ENCODE peak calls at places on chromosomes 6 and 20, in eight cellular contexts. N is fibroblast of mammary gland; G is body of pancreas; F is progenitor cell of endocrine pancreas; P is natural killer cell; H is GM13977; Y is CD4-positive, alpha-beta T cell; T is tibial artery. Q is an unnamed sample.
A peak's percentile ranks its signal among the peaks of the same experiment; 100 is the strongest.

GRCh38 chr20:21166801-21167200 is 40.9 kb downstream of the KIZ start:
- DNase-seq in N (no peak), G (no peak), F (no peak), P (no peak), H (no peak), Y (no peak), T (no peak), Q (no peak)

GRCh38 chr6:147528511-147529145 is 20.1 kb downstream of the SAMD5 start:
- DNase-seq in N (no peak), G (no peak), F (no peak), P (no peak), H (no peak), Y (no peak), T (no peak), Q (no peak)

GRCh38 chr6:43708857-43709653 is 21.5 kb upstream of the MRPS18A start:
- DNase-seq in N (peak; percentile 96), G (peak; percentile 33), F (no peak), P (no peak), H (no peak), Y (no peak), T (no peak), Q (peak; percentile 95)

GRCh38 chr20:1369970-1370369 is 22.9 kb downstream of the FKBP1A start:
- DNase-seq in N (no peak), G (no peak), F (no peak), P (no peak), H (no peak), Y (no peak), T (no peak), Q (no peak)

GRCh38 chr20:5504061-5504739 is 187.4 kb upstream of the PROKR2 start:
- DNase-seq in N (peak; percentile 70), G (peak; percentile 61), F (no peak), P (no peak), H (peak; percentile 80), Y (no peak), T (peak; percentile 73), Q (peak; percentile 60)

GRCh38 chr6:40917603-40918002 is 121.4 kb downstream of the UNC5CL start:
- DNase-seq in N (no peak), G (no peak), F (no peak), P (no peak), H (no peak), Y (no peak), T (no peak), Q (no peak)

GRCh38 chr6:112343375-112343774 is 3.8 kb upstream of the RFPL4B start:
- DNase-seq in N (no peak), G (no peak), F (no peak), P (no peak), H (no peak), Y (no peak), T (no peak), Q (no peak)

GRCh38 chr6:105178636-105179035 is 1.2 kb downstream of the POPDC3 start:
- DNase-seq in N (no peak), G (no peak), F (no peak), P (no peak), H (no peak), Y (no peak), T (no peak), Q (no peak)

GRCh38 chr20:20721489-20721888 is 9.0 kb upstream of the RALGAPA2 start:
- DNase-seq in N (no peak), G (no peak), F (no peak), P (no peak), H (no peak), Y (no peak), T (no peak), Q (no peak)

GRCh38 chr20:25750220-25750764 is 53.6 kb upstream of the ZNF337 start:
- DNase-seq in N (no peak), G (no peak), F (no peak), P (no peak), H (no peak), Y (no peak), T (no peak), Q (no peak)

GRCh38 chr20:61251529-61252393 is at the start of gene CDH4:
- DNase-seq in N (no peak), G (no peak), F (peak; percentile 33), P (no peak), H (no peak), Y (no peak), T (no peak), Q (peak; percentile 13)

GRCh38 chr6:57256541-57256940 is 34.4 kb upstream of the RAB23 start:
- DNase-seq in N (no peak), G (no peak), F (no peak), P (no peak), H (no peak), Y (no peak), T (no peak), Q (no peak)

GRCh38 chr6:42237857-42238256 is 20.2 kb upstream of the MRPS10 start:
- DNase-seq in N (no peak), G (no peak), F (no peak), P (no peak), H (no peak), Y (no peak), T (no peak), Q (no peak)

GRCh38 chr20:58982406-58983114 is 1.5 kb downstream of the NELFCD start:
- DNase-seq in N (no peak), G (no peak), F (no peak), P (no peak), H (no peak), Y (no peak), T (no peak), Q (no peak)

GRCh38 chr20:62844182-62844581 is 17.4 kb downstream of the TCFL5 start:
- DNase-seq in N (no peak), G (no peak), F (no peak), P (no peak), H (no peak), Y (no peak), T (no peak), Q (no peak)

GRCh38 chr6:6659600-6660327 is 71.2 kb downstream of the LY86 start:
- DNase-seq in N (no peak), G (peak; percentile 54), F (no peak), P (no peak), H (peak; percentile 59), Y (no peak), T (no peak), Q (no peak)

GRCh38 chr6:18317850-18318249 is 53.5 kb upstream of the DEK start:
- DNase-seq in N (no peak), G (no peak), F (no peak), P (no peak), H (no peak), Y (no peak), T (no peak), Q (no peak)

GRCh38 chr6:15335385-15335784 is 89.5 kb downstream of the JARID2 start:
- DNase-seq in N (no peak), G (no peak), F (no peak), P (no peak), H (no peak), Y (no peak), T (no peak), Q (no peak)

GRCh38 chr6:162385980-162386379 is 341.6 kb downstream of the PRKN start:
- DNase-seq in N (peak; percentile 70), G (no peak), F (no peak), P (no peak), H (no peak), Y (no peak), T (no peak), Q (no peak)

GRCh38 chr20:64119681-64120341 is 12.4 kb upstream of the NPBWR2 start:
- DNase-seq in N (peak; percentile 3), G (no peak), F (no peak), P (peak; percentile 31), H (no peak), Y (no peak), T (peak; percentile 54), Q (no peak)

GRCh38 chr6:36364669-36365479 is 22.6 kb downstream of the ETV7 start:
- DNase-seq in N (no peak), G (peak; percentile 61), F (no peak), P (no peak), H (peak; percentile 83), Y (no peak), T (no peak), Q (no peak)

GRCh38 chr6:150347845-150348244 is 21.0 kb upstream of the IYD start:
- DNase-seq in N (no peak), G (no peak), F (no peak), P (no peak), H (no peak), Y (no peak), T (no peak), Q (no peak)

GRCh38 chr6:150354754-150355571 is 13.8 kb upstream of the IYD start:
- DNase-seq in N (peak; percentile 43), G (no peak), F (no peak), P (no peak), H (no peak), Y (no peak), T (no peak), Q (no peak)

GRCh38 chr6:150353445-150353844 is 15.4 kb upstream of the IYD start:
- DNase-seq in N (no peak), G (no peak), F (no peak), P (no peak), H (no peak), Y (no peak), T (no peak), Q (no peak)

GRCh38 chr6:150355932-150356331 is 12.9 kb upstream of the IYD start:
- DNase-seq in N (no peak), G (no peak), F (no peak), P (no peak), H (no peak), Y (no peak), T (no peak), Q (no peak)

GRCh38 chr6:150352321-150353296 is 16.2 kb upstream of the IYD start:
- DNase-seq in N (peak; percentile 74), G (no peak), F (no peak), P (no peak), H (no peak), Y (no peak), T (no peak), Q (peak; percentile 69)
- TF ChIP-seq CTCF in N (peak; percentile 22), G (no peak), F (no peak), P (no peak), H (no peak), Y (no peak), T (no peak), Q (peak; percentile 8)

GRCh38 chr6:145028144-145028818 is 707.0 kb downstream of the EPM2A start:
- DNase-seq in N (peak; percentile 56), G (peak; percentile 18), F (no peak), P (no peak), H (peak; percentile 36), Y (no peak), T (no peak), Q (peak; percentile 38)
- TF ChIP-seq CTCF in N (peak; percentile 62), G (peak; percentile 49), F (peak; percentile 38), P (peak; percentile 30), H (peak; percentile 62), Y (peak; percentile 35), T (peak; percentile 29), Q (peak; percentile 49)

GRCh38 chr6:166514196-166514595 is 72.3 kb downstream of the RAMACL start:
- DNase-seq in N (no peak), G (no peak), F (no peak), P (no peak), H (no peak), Y (no peak), T (peak; percentile 59), Q (no peak)
- TF ChIP-seq CTCF in N (peak; percentile 5), G (no peak), F (no peak), P (no peak), H (no peak), Y (no peak), T (no peak), Q (peak; percentile 11)

DNA sequence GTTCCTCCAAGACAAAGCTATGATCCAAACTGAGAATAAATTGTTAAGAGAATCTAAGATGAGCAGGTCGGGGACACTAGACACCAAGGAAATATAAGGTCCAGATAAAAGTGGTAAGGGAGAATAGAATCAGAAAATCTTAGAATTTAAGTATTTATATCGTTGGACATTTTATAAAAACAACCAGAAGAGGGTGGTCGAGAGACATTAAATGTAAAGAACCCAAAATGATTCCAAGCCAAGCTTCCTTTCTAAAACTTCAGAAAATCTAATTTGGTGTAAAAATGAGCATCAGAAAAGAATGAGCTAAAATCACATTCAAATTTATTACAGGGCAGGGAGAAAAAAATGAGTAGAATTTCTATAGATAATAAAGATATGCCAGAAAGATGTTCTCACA is 97.8 kb upstream of the OGFRL1 start:
- DNase-seq in N (peak; percentile 58), G (no peak), F (no peak), P (no peak), H (no peak), Y (no peak), T (no peak), Q (peak; percentile 65)
- TF ChIP-seq CTCF in N (peak; percentile 40), G (peak; percentile 37), F (peak; percentile 46), P (peak; percentile 55), H (no peak), Y (peak; percentile 51), T (peak; percentile 28), Q (peak; percentile 23)